ENCODE peak calls at places on chromosomes 7 and 10, in ten cellular contexts. J is left cardiac atrium; G is stimulated activated CD4-positive, alpha-beta T cell treated with anti-CD3 and anti-CD28 coated beads, Interleukin-1b, Interleukin-23, amount 100 ng/mL, for 24 hours; S is lower lobe of right lung; O is SHP77; V is WTC11; Q is stimulated activated effector memory CD8-positive, alpha-beta T cell treated with anti-CD3 and anti-CD28 coated beads, Interleukin-12 subunit alpha, Interleukin-12 subunit beta, amount 100 ng/mL, for 72 hours; L is NT2/D1; X is endodermal cell; B is A549. C is an unnamed sample.
A peak's percentile ranks its signal among the peaks of the same experiment; 100 is the strongest.

GRCh38 chr10:59804220-59804619 is 51.0 kb upstream of the MRLN start:
- DNase-seq in J (no peak), G (no peak), S (no peak), O (no peak), V (no peak), Q (no peak), L (no peak), X (no peak), B (no peak), C (no peak)

GRCh38 chr7:3754488-3755365 is 453.7 kb downstream of the SDK1 start:
- DNase-seq in J (peak; percentile 48), G (no peak), S (no peak), O (peak; percentile 98), V (no peak), Q (no peak), L (peak; percentile 61), X (peak; percentile 70), B (no peak), C (no peak)

GRCh38 chr7:18623389-18623788 is 127.8 kb downstream of the HDAC9 start:
- DNase-seq in J (no peak), G (no peak), S (no peak), O (no peak), V (no peak), Q (no peak), L (no peak), X (no peak), B (no peak), C (no peak)

GRCh38 chr7:123437447-123437995 is 96.9 kb downstream of the IQUB start:
- DNase-seq in J (no peak), G (no peak), S (no peak), O (no peak), V (no peak), Q (no peak), L (no peak), X (no peak), B (no peak), C (no peak)

GRCh38 chr7:50466815-50467569 is 16.8 kb upstream of the FIGNL1 start:
- DNase-seq in J (no peak), G (no peak), S (no peak), O (no peak), V (no peak), Q (no peak), L (no peak), X (no peak), B (no peak), C (no peak)

GRCh38 chr7:114710495-114710894 is 211.4 kb upstream of the MDFIC start:
- DNase-seq in J (no peak), G (no peak), S (no peak), O (no peak), V (no peak), Q (no peak), L (no peak), X (no peak), B (no peak), C (no peak)

GRCh38 chr10:123017421-123018165 is 8.8 kb downstream of the ACADSB start:
- DNase-seq in J (no peak), G (no peak), S (no peak), O (no peak), V (peak; percentile 54), Q (no peak), L (no peak), X (peak; percentile 89), B (no peak), C (no peak)

GRCh38 chr7:138564365-138564764 is 104.3 kb downstream of the TRIM24 start:
- DNase-seq in J (no peak), G (no peak), S (no peak), O (no peak), V (no peak), Q (no peak), L (no peak), X (no peak), B (no peak), C (no peak)

GRCh38 chr10:13100349-13101294 is 659 bp downstream of the OPTN start:
- DNase-seq in J (peak; percentile 31), G (no peak), S (no peak), O (no peak), V (peak; percentile 31), Q (peak; percentile 18), L (no peak), X (peak; percentile 77), B (peak; percentile 41), C (no peak)

GRCh38 chr10:3671431-3671955 is 113.5 kb downstream of the KLF6 start:
- DNase-seq in J (no peak), G (no peak), S (no peak), O (no peak), V (no peak), Q (no peak), L (no peak), X (no peak), B (no peak), C (no peak)

GRCh38 chr10:111204880-111205279 is 128.1 kb downstream of the ADRA2A start:
- DNase-seq in J (no peak), G (no peak), S (no peak), O (no peak), V (no peak), Q (no peak), L (no peak), X (no peak), B (no peak), C (no peak)

C was measured in D721Med.